ENCODE peak calls at places on chromosomes 3 and 15, in seven cellular contexts. One of them, this sample, is unnamed.
A peak's percentile ranks its signal among the peaks of the same experiment; 100 is the strongest.

GRCh38 chr3:51389423-51390183 is 1.5 kb upstream of the RBM15B start:
- DNase-seq in HCEC 1CT: peak; percentile 32
- DNase-seq in PC-9: no peak
- DNase-seq in brain microvascular endothelial cell: peak; percentile 34
- DNase-seq in GM04504: no peak
- DNase-seq in KBM-7: peak; percentile 72
- DNase-seq in stimulated activated CD8-positive, alpha-beta memory T cell treated with anti-CD3 and anti-CD28 coated beads, Interleukin-15, amount 100 ng/mL, for 24 hours: no peak
- DNase-seq in this sample: no peak

GRCh38 chr3:195178124-195178910 is 92.6 kb downstream of the XXYLT1 start:
- DNase-seq in HCEC 1CT: no peak
- DNase-seq in PC-9: no peak
- DNase-seq in brain microvascular endothelial cell: no peak
- DNase-seq in GM04504: no peak
- DNase-seq in KBM-7: peak; percentile 98
- DNase-seq in stimulated activated CD8-positive, alpha-beta memory T cell treated with anti-CD3 and anti-CD28 coated beads, Interleukin-15, amount 100 ng/mL, for 24 hours: no peak
- DNase-seq in this sample: no peak

GRCh38 chr3:134364061-134364935 is 9.9 kb downstream of the AMOTL2 start:
- DNase-seq in HCEC 1CT: peak; percentile 98
- DNase-seq in PC-9: peak; percentile 98
- DNase-seq in brain microvascular endothelial cell: peak; percentile 95
- DNase-seq in GM04504: peak; percentile 98
- DNase-seq in KBM-7: no peak
- DNase-seq in stimulated activated CD8-positive, alpha-beta memory T cell treated with anti-CD3 and anti-CD28 coated beads, Interleukin-15, amount 100 ng/mL, for 24 hours: no peak
- DNase-seq in this sample: peak; percentile 74

GRCh38 chr15:99986297-99987118 is 253.3 kb upstream of the LYSMD4 start:
- DNase-seq in HCEC 1CT: no peak
- DNase-seq in PC-9: no peak
- DNase-seq in brain microvascular endothelial cell: no peak
- DNase-seq in GM04504: no peak
- DNase-seq in KBM-7: peak; percentile 17
- DNase-seq in stimulated activated CD8-positive, alpha-beta memory T cell treated with anti-CD3 and anti-CD28 coated beads, Interleukin-15, amount 100 ng/mL, for 24 hours: no peak
- DNase-seq in this sample: no peak

GRCh38 chr3:55875137-55875536 is 388.0 kb upstream of the WNT5A start:
- DNase-seq in HCEC 1CT: no peak
- DNase-seq in PC-9: no peak
- DNase-seq in brain microvascular endothelial cell: no peak
- DNase-seq in GM04504: no peak
- DNase-seq in KBM-7: no peak
- DNase-seq in stimulated activated CD8-positive, alpha-beta memory T cell treated with anti-CD3 and anti-CD28 coated beads, Interleukin-15, amount 100 ng/mL, for 24 hours: no peak
- DNase-seq in this sample: no peak

GRCh38 chr3:13263770-13264467 is 156.2 kb downstream of the NUP210 start:
- DNase-seq in HCEC 1CT: no peak
- DNase-seq in PC-9: no peak
- DNase-seq in brain microvascular endothelial cell: no peak
- DNase-seq in GM04504: no peak
- DNase-seq in KBM-7: no peak
- DNase-seq in stimulated activated CD8-positive, alpha-beta memory T cell treated with anti-CD3 and anti-CD28 coated beads, Interleukin-15, amount 100 ng/mL, for 24 hours: no peak
- DNase-seq in this sample: no peak

GRCh38 chr3:104849070-104849469 is 517.6 kb upstream of the ALCAM start:
- DNase-seq in HCEC 1CT: no peak
- DNase-seq in PC-9: no peak
- DNase-seq in brain microvascular endothelial cell: no peak
- DNase-seq in GM04504: no peak
- DNase-seq in KBM-7: no peak
- DNase-seq in stimulated activated CD8-positive, alpha-beta memory T cell treated with anti-CD3 and anti-CD28 coated beads, Interleukin-15, amount 100 ng/mL, for 24 hours: no peak
- DNase-seq in this sample: no peak

GRCh38 chr15:77118787-77119410 is 48.0 kb upstream of the TSPAN3 start:
- DNase-seq in HCEC 1CT: peak; percentile 71
- DNase-seq in PC-9: peak; percentile 33
- DNase-seq in brain microvascular endothelial cell: peak; percentile 70
- DNase-seq in GM04504: peak; percentile 41
- DNase-seq in KBM-7: peak; percentile 90
- DNase-seq in stimulated activated CD8-positive, alpha-beta memory T cell treated with anti-CD3 and anti-CD28 coated beads, Interleukin-15, amount 100 ng/mL, for 24 hours: no peak
- DNase-seq in this sample: peak; percentile 36

GRCh38 chr3:43086460-43087165 is 19.3 kb downstream of the POMGNT2 start:
- DNase-seq in HCEC 1CT: no peak
- DNase-seq in PC-9: no peak
- DNase-seq in brain microvascular endothelial cell: no peak
- DNase-seq in GM04504: no peak
- DNase-seq in KBM-7: peak; percentile 20
- DNase-seq in stimulated activated CD8-positive, alpha-beta memory T cell treated with anti-CD3 and anti-CD28 coated beads, Interleukin-15, amount 100 ng/mL, for 24 hours: no peak
- DNase-seq in this sample: no peak

GRCh38 chr3:197835509-197835908 is 44.5 kb downstream of the LRCH3 start:
- DNase-seq in HCEC 1CT: no peak
- DNase-seq in PC-9: no peak
- DNase-seq in brain microvascular endothelial cell: no peak
- DNase-seq in GM04504: no peak
- DNase-seq in KBM-7: no peak
- DNase-seq in stimulated activated CD8-positive, alpha-beta memory T cell treated with anti-CD3 and anti-CD28 coated beads, Interleukin-15, amount 100 ng/mL, for 24 hours: no peak
- DNase-seq in this sample: no peak

GRCh38 chr3:123194552-123194951 is 7.2 kb upstream of the SEC22A start:
- DNase-seq in HCEC 1CT: peak; percentile 31
- DNase-seq in PC-9: no peak
- DNase-seq in brain microvascular endothelial cell: peak; percentile 17
- DNase-seq in GM04504: no peak
- DNase-seq in KBM-7: no peak
- DNase-seq in stimulated activated CD8-positive, alpha-beta memory T cell treated with anti-CD3 and anti-CD28 coated beads, Interleukin-15, amount 100 ng/mL, for 24 hours: no peak
- DNase-seq in this sample: peak; percentile 22

GRCh38 chr3:183428140-183429023 is at the start of gene MCF2L2:
- DNase-seq in HCEC 1CT: no peak
- DNase-seq in PC-9: peak; percentile 60
- DNase-seq in brain microvascular endothelial cell: peak; percentile 6
- DNase-seq in GM04504: no peak
- DNase-seq in KBM-7: peak; percentile 64
- DNase-seq in stimulated activated CD8-positive, alpha-beta memory T cell treated with anti-CD3 and anti-CD28 coated beads, Interleukin-15, amount 100 ng/mL, for 24 hours: peak; percentile 43
- DNase-seq in this sample: peak; percentile 16

GRCh38 chr15:41827290-41827879 is 507 bp upstream of the JMJD7 start:
- DNase-seq in HCEC 1CT: no peak
- DNase-seq in PC-9: peak; percentile 35
- DNase-seq in brain microvascular endothelial cell: no peak
- DNase-seq in GM04504: no peak
- DNase-seq in KBM-7: no peak
- DNase-seq in stimulated activated CD8-positive, alpha-beta memory T cell treated with anti-CD3 and anti-CD28 coated beads, Interleukin-15, amount 100 ng/mL, for 24 hours: no peak
- DNase-seq in this sample: no peak

GRCh38 chr3:139642981-139643380 is 34.8 kb downstream of the NMNAT3 start:
- DNase-seq in HCEC 1CT: no peak
- DNase-seq in PC-9: no peak
- DNase-seq in brain microvascular endothelial cell: no peak
- DNase-seq in GM04504: no peak
- DNase-seq in KBM-7: no peak
- DNase-seq in stimulated activated CD8-positive, alpha-beta memory T cell treated with anti-CD3 and anti-CD28 coated beads, Interleukin-15, amount 100 ng/mL, for 24 hours: no peak
- DNase-seq in this sample: no peak

GRCh38 chr15:85750807-85751730 is 43.7 kb downstream of the KLHL25 start:
- DNase-seq in HCEC 1CT: no peak
- DNase-seq in PC-9: no peak
- DNase-seq in brain microvascular endothelial cell: no peak
- DNase-seq in GM04504: no peak
- DNase-seq in KBM-7: no peak
- DNase-seq in stimulated activated CD8-positive, alpha-beta memory T cell treated with anti-CD3 and anti-CD28 coated beads, Interleukin-15, amount 100 ng/mL, for 24 hours: no peak
- DNase-seq in this sample: no peak

GRCh38 chr3:129890125-129890524 is 3.4 kb downstream of the TMCC1 start:
- DNase-seq in HCEC 1CT: no peak
- DNase-seq in PC-9: no peak
- DNase-seq in brain microvascular endothelial cell: no peak
- DNase-seq in GM04504: no peak
- DNase-seq in KBM-7: peak; percentile 88
- DNase-seq in stimulated activated CD8-positive, alpha-beta memory T cell treated with anti-CD3 and anti-CD28 coated beads, Interleukin-15, amount 100 ng/mL, for 24 hours: no peak
- DNase-seq in this sample: no peak

GRCh38 chr15:22968356-22968755 is 11.8 kb downstream of the CYFIP1 start:
- DNase-seq in HCEC 1CT: peak; percentile 91
- DNase-seq in PC-9: no peak
- DNase-seq in brain microvascular endothelial cell: peak; percentile 93
- DNase-seq in GM04504: peak; percentile 64
- DNase-seq in KBM-7: no peak
- DNase-seq in stimulated activated CD8-positive, alpha-beta memory T cell treated with anti-CD3 and anti-CD28 coated beads, Interleukin-15, amount 100 ng/mL, for 24 hours: no peak
- DNase-seq in this sample: no peak

GRCh38 chr15:33716025-33716424 is 252.3 kb upstream of the CHRM5 start:
- DNase-seq in HCEC 1CT: no peak
- DNase-seq in PC-9: no peak
- DNase-seq in brain microvascular endothelial cell: no peak
- DNase-seq in GM04504: no peak
- DNase-seq in KBM-7: no peak
- DNase-seq in stimulated activated CD8-positive, alpha-beta memory T cell treated with anti-CD3 and anti-CD28 coated beads, Interleukin-15, amount 100 ng/mL, for 24 hours: no peak
- DNase-seq in this sample: no peak

GRCh38 chr3:29693863-29694262 is 413.0 kb downstream of the RBMS3 start:
- DNase-seq in HCEC 1CT: peak; percentile 94
- DNase-seq in PC-9: peak; percentile 59
- DNase-seq in brain microvascular endothelial cell: peak; percentile 86
- DNase-seq in GM04504: peak; percentile 72
- DNase-seq in KBM-7: no peak
- DNase-seq in stimulated activated CD8-positive, alpha-beta memory T cell treated with anti-CD3 and anti-CD28 coated beads, Interleukin-15, amount 100 ng/mL, for 24 hours: no peak
- DNase-seq in this sample: peak; percentile 7

GRCh38 chr15:88745696-88746095 is 57.5 kb upstream of the ACAN start:
- DNase-seq in HCEC 1CT: peak; percentile 82
- DNase-seq in PC-9: no peak
- DNase-seq in brain microvascular endothelial cell: peak; percentile 34
- DNase-seq in GM04504: peak; percentile 44
- DNase-seq in KBM-7: no peak
- DNase-seq in stimulated activated CD8-positive, alpha-beta memory T cell treated with anti-CD3 and anti-CD28 coated beads, Interleukin-15, amount 100 ng/mL, for 24 hours: no peak
- DNase-seq in this sample: no peak

GRCh38 chr3:197076446-197076845 is 46.8 kb upstream of the MELTF start:
- DNase-seq in HCEC 1CT: no peak
- DNase-seq in PC-9: no peak
- DNase-seq in brain microvascular endothelial cell: no peak
- DNase-seq in GM04504: no peak
- DNase-seq in KBM-7: no peak
- DNase-seq in stimulated activated CD8-positive, alpha-beta memory T cell treated with anti-CD3 and anti-CD28 coated beads, Interleukin-15, amount 100 ng/mL, for 24 hours: no peak
- DNase-seq in this sample: no peak

GRCh38 chr3:188367741-188368140 is 213.8 kb downstream of the LPP start:
- DNase-seq in HCEC 1CT: no peak
- DNase-seq in PC-9: no peak
- DNase-seq in brain microvascular endothelial cell: no peak
- DNase-seq in GM04504: no peak
- DNase-seq in KBM-7: no peak
- DNase-seq in stimulated activated CD8-positive, alpha-beta memory T cell treated with anti-CD3 and anti-CD28 coated beads, Interleukin-15, amount 100 ng/mL, for 24 hours: no peak
- DNase-seq in this sample: no peak

GRCh38 chr15:89814112-89814742 is 425 bp downstream of the ANPEP start:
- DNase-seq in HCEC 1CT: no peak
- DNase-seq in PC-9: no peak
- DNase-seq in brain microvascular endothelial cell: no peak
- DNase-seq in GM04504: no peak
- DNase-seq in KBM-7: peak; percentile 62
- DNase-seq in stimulated activated CD8-positive, alpha-beta memory T cell treated with anti-CD3 and anti-CD28 coated beads, Interleukin-15, amount 100 ng/mL, for 24 hours: no peak
- DNase-seq in this sample: no peak

GRCh38 chr3:188299713-188300112 is 145.8 kb downstream of the LPP start:
- DNase-seq in HCEC 1CT: no peak
- DNase-seq in PC-9: no peak
- DNase-seq in brain microvascular endothelial cell: no peak
- DNase-seq in GM04504: no peak
- DNase-seq in KBM-7: no peak
- DNase-seq in stimulated activated CD8-positive, alpha-beta memory T cell treated with anti-CD3 and anti-CD28 coated beads, Interleukin-15, amount 100 ng/mL, for 24 hours: no peak
- DNase-seq in this sample: no peak

GRCh38 chr3:133283958-133284807 is 115.7 kb upstream of the BFSP2 start:
- DNase-seq in HCEC 1CT: no peak
- DNase-seq in PC-9: no peak
- DNase-seq in brain microvascular endothelial cell: no peak
- DNase-seq in GM04504: no peak
- DNase-seq in KBM-7: no peak
- DNase-seq in stimulated activated CD8-positive, alpha-beta memory T cell treated with anti-CD3 and anti-CD28 coated beads, Interleukin-15, amount 100 ng/mL, for 24 hours: no peak
- DNase-seq in this sample: no peak